ENCODE peak calls at places on chromosome 4, in five cellular contexts. Q is Kasumi-1; B is kidney tubule cell; J is progenitor cell of endocrine pancreas; P is stimulated activated CD8-positive, alpha-beta memory T cell treated with anti-CD3 and anti-CD28 coated beads, Interleukin-2, amount 100 ng/mL, for 1 hour. H is an unnamed sample.
A peak's percentile ranks its signal among the peaks of the same experiment; 100 is the strongest.

GRCh38 chr4:3041192-3042142 is 32.9 kb downstream of the HTT-AS start:
- DNase-seq in P (no peak), Q (peak; percentile 46), J (no peak), B (peak; percentile 77), H (no peak)

GRCh38 chr4:82482387-82482786 is 52.0 kb downstream of the ENOPH1 start:
- DNase-seq in Q (no peak), P (no peak), J (no peak), B (no peak), H (no peak)

GRCh38 chr4:112511294-112512118 is 4.5 kb downstream of the NEUROG2 start:
- DNase-seq in B (no peak), J (no peak), P (no peak), Q (no peak), H (no peak)

GRCh38 chr4:78732332-78733104 is 43.6 kb upstream of the BMP2K start:
- DNase-seq in P (no peak), J (no peak), B (no peak), Q (no peak), H (no peak)

GRCh38 chr4:149322203-149322602 is 493.4 kb downstream of the IQCM start:
- DNase-seq in B (no peak), P (no peak), Q (peak; percentile 29), J (no peak), H (no peak)

GRCh38 chr4:179465131-179465797 is 2023.0 kb upstream of the AGA start:
- DNase-seq in Q (peak; percentile 48), J (no peak), B (peak; percentile 17), P (no peak), H (no peak)

GRCh38 chr4:140098481-140099132 is 55.4 kb downstream of the MAML3 start:
- DNase-seq in P (no peak), Q (peak; percentile 33), B (peak; percentile 76), J (no peak), H (peak; percentile 56)

GRCh38 chr4:182083681-182084410 is 159.4 kb upstream of the TENM3 start:
- DNase-seq in Q (no peak), B (no peak), J (no peak), P (no peak), H (no peak)

GRCh38 chr4:158809611-158810486 is 41.0 kb downstream of the FNIP2 start:
- DNase-seq in Q (peak; percentile 80), B (peak; percentile 90), P (no peak), J (no peak), H (peak; percentile 91)

GRCh38 chr4:78298618-78299017 is 241.5 kb downstream of the FRAS1 start:
- DNase-seq in P (no peak), B (peak; percentile 16), J (no peak), Q (no peak), H (no peak)

GRCh38 chr4:173486714-173487392 is 43.2 kb downstream of the HAND2 start:
- DNase-seq in J (no peak), B (no peak), Q (no peak), P (no peak), H (no peak)

GRCh38 chr4:81030061-81030616 is 369 bp upstream of the BMP3 start:
- DNase-seq in P (no peak), J (no peak), Q (no peak), B (no peak), H (no peak)

GRCh38 chr4:7773401-7774187 is 166.1 kb downstream of the AFAP1 start:
- DNase-seq in J (no peak), P (no peak), Q (no peak), B (no peak), H (no peak)

GRCh38 chr4:9758641-9759317 is 22.7 kb upstream of the DRD5 start:
- DNase-seq in Q (no peak), B (no peak), J (no peak), P (no peak), H (no peak)

GRCh38 chr4:48546336-48546735 is 56.3 kb downstream of the ZAR1 start:
- DNase-seq in B (peak; percentile 32), J (no peak), Q (peak; percentile 83), P (no peak), H (peak; percentile 2)

GRCh38 chr4:74682567-74683359 is 111.6 kb downstream of the BTC start:
- DNase-seq in Q (no peak), B (peak; percentile 99), J (peak; percentile 10), P (no peak), H (peak; percentile 93)

GRCh38 chr4:140693577-140693976 is 62.6 kb downstream of the TBC1D9 start:
- DNase-seq in Q (no peak), B (no peak), P (no peak), J (no peak), H (no peak)

GRCh38 chr4:105061720-105062119 is 85.0 kb upstream of the TET2 start:
- DNase-seq in J (no peak), P (no peak), Q (peak; percentile 50), B (no peak), H (no peak)